ENCODE peak calls at places on chromosomes 16 and 17, in five cellular contexts. A is suprapubic skin, D is cardiac muscle cell, J is IMR-90, E is neural progenitor cell. O is an unnamed sample.

GRCh38 chr16:21656795-21657768 is 4.7 kb upstream of the IGSF6 start:
- DNase-seq in A (no peak), J (peak; percentile 67), E (peak; percentile 78), D (peak; percentile 74), O (peak; percentile 39)

GRCh38 chr17:59508999-59509398 is 56.4 kb upstream of the DHX40 start:
- DNase-seq in E (peak; percentile 12), J (no peak), A (no peak), D (no peak), O (no peak)

GRCh38 chr17:77738666-77739531 is 219.6 kb upstream of the TNRC6C start:
- DNase-seq in D (peak; percentile 59), A (peak; percentile 75), J (no peak), E (no peak), O (no peak)

GRCh38 chr16:27240948-27241531 is 27.5 kb downstream of the NSMCE1 start:
- DNase-seq in A (peak; percentile 55), D (peak; percentile 55), E (no peak), J (peak; percentile 80), O (no peak)

GRCh38 chr16:68426355-68426652 is 22.0 kb downstream of the SMPD3 start:
- DNase-seq in A (no peak), E (no peak), D (no peak), J (no peak), O (no peak)

GRCh38 chr17:48590603-48591161 is 641 bp upstream of the HOXB3 start:
- DNase-seq in D (no peak), E (no peak), J (peak; percentile 16), A (no peak), O (no peak)

GRCh38 chr16:24382929-24383328 is 126.8 kb downstream of the CACNG3 start:
- DNase-seq in E (peak; percentile 83), D (no peak), A (no peak), J (no peak), O (no peak)

GRCh38 chr17:44842748-44843147 is 4.9 kb upstream of the HIGD1B start:
- DNase-seq in A (no peak), J (peak; percentile 15), D (no peak), E (peak; percentile 61), O (no peak)

GRCh38 chr17:77459018-77459755 is 318.4 kb downstream of the SEC14L1 start:
- DNase-seq in A (no peak), D (no peak), J (no peak), E (no peak), O (no peak)

GRCh38 chr17:66507103-66507923 is 204.9 kb downstream of the PRKCA start:
- DNase-seq in A (no peak), E (no peak), J (peak; percentile 75), D (peak; percentile 79), O (peak; percentile 77)

GRCh38 chr17:55710410-55710809 is 12.3 kb downstream of the TMEM100 start:
- DNase-seq in J (no peak), D (peak; percentile 43), E (no peak), A (no peak), O (peak; percentile 49)

GRCh38 chr16:15507299-15507958 is 73.0 kb downstream of the BMERB1 start:
- DNase-seq in J (peak; percentile 53), A (no peak), D (peak; percentile 50), E (no peak), O (no peak)

GRCh38 chr17:19876524-19877161 is 8.9 kb upstream of the ULK2 start:
- DNase-seq in E (no peak), D (no peak), J (no peak), A (no peak), O (no peak)

GRCh38 chr17:55549140-55549539 is 37.9 kb upstream of the SMIM36 start:
- DNase-seq in D (peak; percentile 36), A (no peak), E (peak; percentile 56), J (no peak), O (peak; percentile 9)

GRCh38 chr16:56780646-56781045 is 50.7 kb downstream of the NUP93 start:
- DNase-seq in J (no peak), E (no peak), D (no peak), A (no peak), O (no peak)

GRCh38 chr17:82536220-82537201 is 17.0 kb downstream of the FOXK2 start:
- DNase-seq in E (no peak), J (peak; percentile 86), D (peak; percentile 83), A (peak; percentile 82), O (peak; percentile 78)
- H3K4me3 ChIP-seq in E (no peak overlapping the region), J (peak overlapping the region; percentile 5), D (no peak overlapping the region), A (peak overlapping the region; percentile 27), O (no peak overlapping the region)

GRCh38 chr17:79797492-79798295 is 817 bp upstream of the CBX8 start:
- DNase-seq in D (no peak), A (no peak), J (no peak), E (peak; percentile 78), O (no peak)

GRCh38 chr17:79798296-79799173 is 1.7 kb upstream of the CBX8 start:
- DNase-seq in D (no peak), A (no peak), J (no peak), E (peak; percentile 63), O (no peak)

GRCh38 chr17:79794659-79795511 is 2.0 kb downstream of the CBX8 start:
- DNase-seq in D (no peak), A (no peak), J (no peak), E (peak; percentile 24), O (no peak)

GRCh38 chr17:79795795-79796569 is 895 bp downstream of the CBX8 start:
- DNase-seq in J (no peak), E (peak; percentile 33), A (no peak), D (no peak), O (no peak)

DNA sequence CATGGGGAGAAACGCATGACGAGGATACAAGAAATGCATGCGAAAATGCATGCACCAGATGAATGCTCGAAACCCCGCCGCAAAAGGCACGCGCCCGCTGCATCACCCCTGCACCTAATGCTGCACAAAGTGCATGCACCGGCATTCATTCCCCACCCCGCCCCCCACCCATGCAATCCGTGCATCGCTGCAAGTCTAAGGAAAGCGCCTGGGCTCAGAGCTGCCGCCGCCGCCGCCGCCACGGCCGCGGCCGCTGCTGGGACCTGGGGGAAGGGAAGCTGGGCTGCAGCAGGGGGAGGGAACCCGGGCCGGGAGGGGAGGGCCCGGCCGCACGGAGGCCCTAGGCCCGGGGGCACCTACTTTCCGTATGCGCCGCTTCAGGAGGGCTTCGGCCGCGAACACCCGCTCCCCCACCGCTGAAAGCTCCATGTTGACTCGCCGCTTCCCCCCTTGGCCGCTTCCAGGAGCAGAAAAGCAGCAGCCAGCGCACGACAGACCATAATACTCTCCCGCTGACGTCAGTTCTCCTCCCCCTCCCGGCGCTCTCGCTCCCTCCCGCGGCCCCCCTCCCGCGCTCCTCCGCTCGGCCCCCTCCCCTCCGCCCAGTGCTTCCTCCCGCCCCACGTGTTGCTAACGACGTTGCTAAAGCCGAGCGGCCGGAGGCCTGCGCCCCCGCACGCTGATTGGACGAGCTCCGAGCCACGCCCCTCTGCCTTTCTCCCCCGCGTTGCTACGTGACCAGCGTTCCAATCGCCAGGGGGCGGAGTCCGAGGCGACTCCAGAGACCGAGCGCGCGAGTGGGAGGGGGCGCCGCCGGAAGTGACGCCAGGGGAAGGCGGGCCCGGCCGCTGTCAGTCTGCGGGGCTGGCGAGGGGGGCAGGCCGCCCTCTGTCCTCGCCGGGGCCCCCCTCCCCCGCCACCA is at the start of gene CBX8:
- DNase-seq in J (peak; percentile 99), E (peak; percentile 100), A (peak; percentile 100), D (peak; percentile 100), O (peak; percentile 94)
- TF ChIP-seq CTCF in J (peak; percentile 48), E (no peak), A (peak; percentile 19), D (no peak), O (peak; percentile 28)

GRCh38 chr17:36856169-36856568 is 81.1 kb upstream of the LHX1 start:
- DNase-seq in E (no peak), J (no peak), D (no peak), A (no peak), O (peak; percentile 100)
- H3K27me3 ChIP-seq in E (no peaks in the 10 kb centered on the region), J (peaks cover 22% of the 10 kb centered on the region), D (no peaks in the 10 kb centered on the region), A (peaks cover 76% of the 10 kb centered on the region), O (no peaks in the 10 kb centered on the region)

GRCh38 chr16:13969711-13970110 is 49.8 kb downstream of the ERCC4 start:
- DNase-seq in A (no peak), E (no peak), D (no peak), J (no peak), O (no peak)
- H3K4me3 ChIP-seq in A (no peak overlapping the region), E (no peak overlapping the region), D (no peak overlapping the region), J (no peak overlapping the region), O (no peak overlapping the region)

GRCh38 chr16:67349172-67349571 is 22.6 kb downstream of the LRRC36 start:
- DNase-seq in E (no peak), J (peak; percentile 44), D (peak; percentile 37), A (no peak), O (peak; percentile 58)
- TF ChIP-seq CTCF in E (peak; percentile 37), J (peak; percentile 61), D (peak; percentile 40), A (no peak), O (peak; percentile 27)

DNA sequence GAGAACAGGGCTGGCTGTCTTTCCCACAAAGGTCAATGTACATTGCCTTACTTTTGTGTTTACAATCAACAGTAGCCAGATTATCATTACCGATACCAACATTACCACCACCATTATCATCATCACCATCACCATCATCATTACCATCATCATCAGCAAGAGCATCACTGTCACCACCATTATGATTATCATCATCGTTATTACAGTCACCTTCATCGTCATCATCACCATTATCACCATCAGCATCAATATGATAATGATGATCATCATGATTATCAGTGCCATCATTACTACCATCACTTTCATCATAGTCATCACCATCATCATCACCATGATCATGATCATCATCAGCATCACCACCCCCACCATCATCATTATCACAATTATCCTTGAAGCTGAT is 43.3 kb upstream of the RBFOX1 start:
- DNase-seq in J (no peak), A (no peak), D (no peak), E (no peak), O (no peak)
- H3K27me3 ChIP-seq in J (no peaks in the 10 kb centered on the region), A (no peaks in the 10 kb centered on the region), D (no peaks in the 10 kb centered on the region), E (no peaks in the 10 kb centered on the region), O (no peaks in the 10 kb centered on the region)

DNA sequence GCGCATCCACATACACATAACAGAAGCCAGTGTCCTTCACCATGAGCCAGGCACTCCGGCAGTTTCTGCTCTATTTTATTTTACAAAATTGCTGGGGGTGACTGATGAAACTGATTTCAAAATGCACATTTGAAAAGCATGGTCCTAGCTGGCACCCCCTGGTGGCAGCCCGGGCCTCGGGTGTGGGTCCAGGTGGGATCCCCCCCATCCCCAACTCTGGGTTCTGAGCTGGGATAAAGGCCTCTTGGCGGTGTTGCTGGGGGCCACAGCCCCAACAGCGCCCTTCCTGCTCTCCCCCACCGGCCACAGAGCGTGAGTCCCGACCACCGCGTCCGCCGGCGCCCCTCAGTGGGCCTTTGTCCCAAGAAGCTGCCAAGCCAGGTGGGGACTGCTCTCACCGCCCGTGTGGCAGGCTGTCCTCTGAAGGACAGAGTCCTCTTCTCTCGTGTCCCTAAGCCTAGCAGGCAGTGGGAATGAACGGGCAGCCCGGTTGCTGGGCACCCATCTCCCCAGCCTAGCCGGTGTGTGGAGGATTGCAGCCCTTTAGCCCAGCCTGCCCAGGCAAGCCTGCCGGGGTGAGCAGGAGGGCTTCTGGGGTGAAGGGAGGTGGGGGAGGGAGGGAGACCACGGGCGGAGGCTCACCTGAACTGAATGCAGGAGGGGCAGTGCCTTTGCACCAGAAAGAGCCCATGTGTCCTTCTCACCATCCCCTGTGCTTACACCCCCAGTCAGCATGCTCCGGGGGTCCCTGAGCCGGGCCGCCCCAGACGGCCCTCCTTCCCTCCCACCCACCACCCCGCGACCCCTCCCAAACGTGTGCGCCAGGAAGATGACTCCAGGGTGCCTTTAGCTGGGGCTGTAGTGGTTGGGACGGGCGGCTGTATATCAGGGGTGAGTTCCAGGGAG is 898 bp downstream of the SNAI3 start:
- DNase-seq in E (peak; percentile 52), A (no peak), J (peak; percentile 67), D (peak; percentile 58), O (peak; percentile 59)
- H3K4me3 ChIP-seq in E (peak overlapping the region; percentile 66), A (peak overlapping the region; percentile 57), J (no peak overlapping the region), D (peak overlapping the region; percentile 34), O (peak overlapping the region; percentile 49)